ENCODE peak calls at places on chromosomes 7 and 10, in eight cellular contexts. C, N, X, P, B, V, L and M are unnamed samples.

GRCh38 chr10:103175580-103176285 is 17.3 kb downstream of the NT5C2 start:
- DNase-seq in N (no peak), L (no peak), B (no peak), C (no peak), X (no peak), V (no peak), P (no peak), M (no peak)

GRCh38 chr7:109926738-109927137 is 1164.2 kb upstream of the LRRN3 start:
- DNase-seq in X (no peak), P (no peak), V (no peak), L (no peak), B (no peak), N (no peak), C (no peak), M (no peak)

GRCh38 chr10:10528563-10528910 is 489.1 kb upstream of the CELF2 start:
- DNase-seq in L (no peak), V (no peak), P (no peak), X (no peak), C (no peak), N (no peak), B (no peak), M (no peak)

GRCh38 chr10:80555415-80555814 is 17.7 kb downstream of the SH2D4B start:
- DNase-seq in C (no peak), L (no peak), X (no peak), V (no peak), P (no peak), N (no peak), B (no peak), M (no peak)

GRCh38 chr10:106438386-106438785 is 726.1 kb downstream of the SORCS1 start:
- DNase-seq in V (no peak), P (no peak), N (no peak), L (no peak), B (no peak), C (no peak), X (no peak), M (no peak)

GRCh38 chr10:97483526-97483925 is 14.7 kb downstream of the MMS19 start:
- DNase-seq in P (no peak), V (no peak), N (peak), C (no peak), L (no peak), B (no peak), X (no peak), M (no peak)

GRCh38 chr7:108589874-108590273 is 20.2 kb downstream of the DNAJB9 start:
- DNase-seq in P (no peak), N (no peak), L (no peak), C (no peak), B (no peak), X (no peak), V (no peak), M (no peak)

GRCh38 chr10:123140164-123140982 is 4.6 kb downstream of the HMX3 start:
- DNase-seq in P (no peak), B (no peak), C (no peak), X (no peak), V (no peak), N (no peak), L (no peak), M (no peak)